ENCODE peak calls at places on chromosomes 5 and 9, in six cellular contexts. A is heart left ventricle; G is foreskin keratinocyte; N is effector memory CD4-positive, alpha-beta T cell; S is uterus; H is pancreas. Z is an unnamed sample.

GRCh38 chr5:146091881-146092280 is 13.5 kb downstream of the PLAC8L1 start:
- DNase-seq in A (no peak), G (peak; percentile 55), N (no peak), S (no peak), H (no peak), Z (no peak)

GRCh38 chr9:138112791-138113600 is 235.4 kb downstream of the CACNA1B start:
- DNase-seq in A (no peak), G (no peak), N (no peak), S (no peak), H (no peak), Z (peak; percentile 33)

GRCh38 chr5:72065751-72066255 is 41.5 kb upstream of the MAP1B start:
- DNase-seq in A (no peak), G (peak; percentile 44), N (no peak), S (no peak), H (no peak), Z (no peak)

GRCh38 chr5:56824019-56824418 is 8.7 kb downstream of the MAP3K1 start:
- DNase-seq in A (no peak), G (no peak), N (no peak), S (no peak), H (no peak), Z (no peak)

GRCh38 chr5:38853753-38854470 is 8.1 kb downstream of the OSMR start:
- DNase-seq in A (no peak), G (peak; percentile 97), N (no peak), S (no peak), H (no peak), Z (peak; percentile 95)

GRCh38 chr5:142325677-142326479 is 1.1 kb upstream of the SPRY4 start:
- DNase-seq in A (peak; percentile 79), G (peak; percentile 82), N (no peak), S (peak; percentile 53), H (peak; percentile 44), Z (peak; percentile 99)

GRCh38 chr5:74885170-74885569 is 19.0 kb upstream of the FAM169A start:
- DNase-seq in A (no peak), G (no peak), N (no peak), S (no peak), H (no peak), Z (no peak)

GRCh38 chr9:124079176-124079925 is 67.8 kb downstream of the LHX2 start:
- DNase-seq in A (no peak), G (peak; percentile 64), N (no peak), S (no peak), H (no peak), Z (peak; percentile 89)

GRCh38 chr5:76337949-76338589 is 65.0 kb upstream of the IQGAP2 start:
- DNase-seq in A (no peak), G (peak; percentile 80), N (no peak), S (no peak), H (peak; percentile 34), Z (peak; percentile 52)

GRCh38 chr9:77785341-77785740 is 137.2 kb upstream of the GNA14 start:
- DNase-seq in A (no peak), G (no peak), N (no peak), S (no peak), H (no peak), Z (no peak)

GRCh38 chr5:6236858-6237481 is 141.4 kb downstream of the MED10 start:
- DNase-seq in A (no peak), G (no peak), N (no peak), S (no peak), H (no peak), Z (no peak)

GRCh38 chr5:119344231-119344630 is 11.6 kb upstream of the TNFAIP8 start:
- DNase-seq in A (no peak), G (no peak), N (no peak), S (no peak), H (no peak), Z (no peak)

GRCh38 chr5:119346404-119346803 is 9.4 kb upstream of the TNFAIP8 start:
- DNase-seq in A (no peak), G (no peak), N (no peak), S (no peak), H (no peak), Z (no peak)

GRCh38 chr5:119347574-119347973 is 8.2 kb upstream of the TNFAIP8 start:
- DNase-seq in A (no peak), G (no peak), N (no peak), S (no peak), H (no peak), Z (no peak)

GRCh38 chr5:119345861-119346260 is 10.0 kb upstream of the TNFAIP8 start:
- DNase-seq in A (no peak), G (no peak), N (no peak), S (no peak), H (no peak), Z (no peak)

DNA sequence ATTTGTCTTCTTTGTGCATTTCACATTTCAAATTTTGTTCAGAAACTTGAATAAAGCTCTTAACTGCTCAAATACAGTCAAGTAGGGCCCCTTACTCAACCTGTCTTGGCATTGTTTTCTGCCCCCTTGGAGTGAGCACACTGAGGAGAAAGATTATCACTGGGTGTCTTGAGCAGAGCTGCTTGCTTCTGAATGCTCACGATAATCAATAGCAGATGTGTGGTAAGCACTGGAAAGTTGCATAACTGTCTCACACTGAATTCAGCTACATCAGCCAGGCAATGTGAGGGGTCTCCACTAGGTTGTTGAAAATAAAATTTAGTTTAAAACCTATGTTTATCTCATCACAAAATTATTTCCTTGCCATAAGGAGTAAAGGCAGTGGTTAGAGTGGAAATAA is 7.8 kb upstream of the TNFAIP8 start:
- DNase-seq in A (no peak), G (no peak), N (no peak), S (no peak), H (no peak), Z (no peak)
- H3K4me1 ChIP-seq in A (no peaks in the 10 kb centered on the region), G (no peaks in the 10 kb centered on the region), N (peaks cover 54% of the 10 kb centered on the region), S (no peaks in the 10 kb centered on the region), H (no peaks in the 10 kb centered on the region), Z (peaks cover 20% of the 10 kb centered on the region)

GRCh38 chr9:97556036-97556720 is 54.7 kb downstream of the TMOD1 start:
- DNase-seq in A (no peak), G (no peak), N (no peak), S (no peak), H (no peak), Z (no peak)

GRCh38 chr9:97558701-97559101 is 57.2 kb downstream of the TMOD1 start:
- DNase-seq in A (no peak), G (no peak), N (no peak), S (no peak), H (no peak), Z (no peak)

GRCh38 chr9:97559111-97559514 is 57.6 kb downstream of the TMOD1 start:
- DNase-seq in A (no peak), G (no peak), N (no peak), S (peak; percentile 65), H (no peak), Z (no peak)

GRCh38 chr9:97556721-97557605 is 55.5 kb downstream of the TMOD1 start:
- DNase-seq in A (no peak), G (no peak), N (no peak), S (peak; percentile 83), H (peak; percentile 71), Z (no peak)

DNA sequence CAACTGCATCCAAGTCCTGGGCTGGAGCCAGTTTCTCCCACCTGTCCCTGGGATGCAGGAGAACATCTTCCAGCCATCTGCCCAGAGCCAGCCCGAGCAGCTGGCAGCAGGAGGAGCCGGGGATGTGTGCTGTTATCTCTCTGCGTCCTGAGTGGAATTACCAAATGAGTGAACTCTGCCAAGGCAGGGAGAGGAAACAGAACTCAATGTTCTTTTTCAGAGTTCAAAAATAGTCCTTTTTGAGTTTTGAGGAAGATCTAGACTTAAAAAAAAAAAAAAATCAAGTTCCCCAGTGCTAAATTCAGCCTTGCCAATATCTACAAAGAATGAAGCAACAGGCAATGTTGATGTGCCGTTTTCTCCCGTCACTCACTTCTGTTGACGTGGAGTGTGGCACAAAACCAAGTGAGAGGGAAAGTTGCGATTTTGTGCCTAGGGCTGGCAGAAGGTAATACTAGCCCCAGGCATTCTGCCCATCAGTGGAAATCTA is 56.2 kb downstream of the TMOD1 start:
- DNase-seq in A (peak; percentile 78), G (no peak), N (no peak), S (peak; percentile 82), H (peak; percentile 74), Z (no peak)
- H3K27ac ChIP-seq in A (peak overlapping the region; percentile 89), G (no peak overlapping the region), N (no peak overlapping the region), S (peak overlapping the region; percentile 98), H (peak overlapping the region; percentile 39), Z (no peak overlapping the region)

GRCh38 chr5:113267361-113267900 is 167.4 kb downstream of the TSSK1B start:
- DNase-seq in A (no peak), G (peak; percentile 82), N (no peak), S (no peak), H (no peak), Z (no peak)

GRCh38 chr5:113270081-113270480 is 164.7 kb downstream of the TSSK1B start:
- DNase-seq in A (no peak), G (no peak), N (no peak), S (no peak), H (no peak), Z (no peak)

GRCh38 chr5:113271015-113271414 is 163.8 kb downstream of the TSSK1B start:
- DNase-seq in A (no peak), G (peak; percentile 85), N (no peak), S (no peak), H (no peak), Z (peak; percentile 84)

GRCh38 chr5:113268232-113268631 is 166.6 kb downstream of the TSSK1B start:
- DNase-seq in A (no peak), G (peak; percentile 60), N (no peak), S (no peak), H (no peak), Z (no peak)

DNA sequence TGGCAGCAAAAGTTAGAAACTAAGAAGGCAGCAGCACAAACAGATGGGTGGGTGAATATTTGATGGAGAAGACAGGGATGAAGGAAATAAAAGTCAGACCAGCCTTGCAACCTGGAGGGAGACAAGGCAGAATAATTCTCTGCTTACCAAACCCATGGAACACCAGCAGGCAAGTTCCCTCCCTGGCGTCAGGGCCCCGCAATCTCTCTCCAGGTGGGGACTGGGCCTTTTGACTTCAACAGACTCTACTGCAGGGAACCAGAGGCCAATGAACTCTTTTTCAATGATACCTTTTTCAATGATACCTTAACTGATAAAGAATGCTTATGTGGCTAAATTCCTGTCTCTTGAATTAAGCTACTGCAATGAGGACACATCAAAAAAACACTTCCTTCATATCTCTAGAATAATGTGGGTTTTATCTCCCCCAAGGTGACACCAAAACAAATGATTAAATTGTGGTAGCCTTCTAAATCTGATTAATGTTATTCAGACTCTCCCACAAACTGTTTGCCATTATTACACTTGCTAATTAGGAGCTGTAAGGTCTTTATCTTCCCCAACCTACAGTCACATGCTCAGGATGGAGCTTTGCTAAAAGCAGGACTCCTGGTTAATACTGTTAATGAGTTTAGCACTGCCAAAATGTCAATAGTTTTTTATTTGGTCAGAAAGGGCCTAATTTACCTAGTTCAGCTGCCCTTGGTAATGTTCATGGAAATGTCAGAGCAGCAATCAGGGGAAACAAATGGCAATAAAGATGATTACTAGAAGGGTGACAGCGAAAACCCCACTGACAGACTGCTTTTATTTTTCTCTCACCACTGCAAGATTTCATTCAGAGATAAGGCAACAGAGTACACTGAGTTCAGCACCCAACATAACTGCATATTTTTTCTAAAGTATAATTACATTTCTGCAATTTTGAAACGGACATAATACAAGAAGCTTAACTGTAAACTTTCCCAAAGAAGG is 165.5 kb downstream of the TSSK1B start:
- DNase-seq in A (no peak), G (no peak), N (no peak), S (no peak), H (no peak), Z (no peak)
- H3K4me1 ChIP-seq in A (peaks cover 62% of the 10 kb centered on the region), G (peaks cover 75% of the 10 kb centered on the region), N (no peaks in the 10 kb centered on the region), S (peaks cover 7% of the 10 kb centered on the region), H (peaks cover 3% of the 10 kb centered on the region), Z (peaks cover 60% of the 10 kb centered on the region)

DNA sequence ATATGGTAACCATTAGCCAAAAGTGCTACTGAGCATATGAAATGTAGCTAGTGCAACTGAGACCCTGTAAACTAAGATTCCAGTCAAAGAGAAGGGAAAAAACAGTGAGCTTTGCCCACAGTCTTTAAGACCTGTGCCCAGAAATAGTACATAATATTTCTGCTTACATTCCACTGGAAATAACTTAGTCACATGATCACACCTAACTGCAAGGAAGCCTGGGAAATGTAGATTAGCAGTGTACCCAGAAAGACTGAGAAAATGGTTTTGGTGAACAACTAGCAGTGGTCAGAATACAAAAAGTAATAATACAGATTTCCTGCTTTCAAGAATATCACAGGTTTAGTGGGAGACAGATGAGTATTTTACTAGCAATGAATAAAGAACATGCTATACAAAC is 2.5 kb upstream of the CPLANE1 start:
- DNase-seq in A (no peak), G (no peak), N (no peak), S (no peak), H (no peak), Z (no peak)
- H3K27ac ChIP-seq in A (no peak overlapping the region), G (no peak overlapping the region), N (no peak overlapping the region), S (no peak overlapping the region), H (no peak overlapping the region), Z (no peak overlapping the region)